ENCODE peak calls at places on chromosomes 5 and 9, in ten cellular contexts. C is OCI-LY7, P is mucosa of descending colon, Y is spleen, R is osteoblast, L is psoas muscle, I is SK-N-SH, D is thoracic aorta, G is transverse colon, B is ovary. T is an unnamed sample. For H3K9me3, the result is how much of the 10 kb centered on the place peaks cover.

GRCh38 chr5:123585871-123586270 is 73.9 kb downstream of the CSNK1G3 start:
- DNase-seq in I (no peak), D (no peak), G (no peak), P (no peak), B (no peak), Y (no peak), L (no peak), C (no peak), R (no peak), T (no peak)

GRCh38 chr5:6700686-6701355 is 12.4 kb upstream of the TENT4A start:
- DNase-seq in L (no peak), D (no peak), I (no peak), P (peak), R (peak), B (no peak), C (no peak), G (peak), Y (no peak), T (no peak)

GRCh38 chr5:40383719-40384651 is 295.7 kb upstream of the PTGER4 start:
- DNase-seq in I (no peak), G (no peak), D (no peak), R (peak), B (no peak), Y (no peak), C (no peak), L (no peak), P (no peak), T (no peak)

GRCh38 chr9:127734247-127734746 is 797 bp downstream of the TOR2A start:
- DNase-seq in G (no peak), Y (peak), L (no peak), B (no peak), P (peak), R (no peak), D (no peak), C (no peak), I (no peak), T (peak)

GRCh38 chr9:76415731-76416130 is 21.5 kb upstream of the RFK start:
- DNase-seq in B (no peak), D (no peak), Y (no peak), P (no peak), L (no peak), I (no peak), C (no peak), R (no peak), G (no peak), T (no peak)

GRCh38 chr9:95366731-95367325 is 49.3 kb upstream of the FANCC start:
- DNase-seq in D (no peak), I (no peak), L (no peak), R (no peak), B (no peak), G (no peak), C (no peak), Y (no peak), P (no peak), T (no peak)

GRCh38 chr5:114101153-114101552 is 260.7 kb upstream of the KCNN2 start:
- DNase-seq in I (peak), Y (no peak), C (peak), R (no peak), L (no peak), G (no peak), D (no peak), B (no peak), P (no peak), T (no peak)

GRCh38 chr5:78509884-78510769 is 138.4 kb downstream of the LHFPL2 start:
- DNase-seq in P (peak), L (peak), B (peak), G (peak), I (no peak), Y (peak), C (peak), R (no peak), D (peak), T (no peak)

GRCh38 chr9:134800791-134801339 is 79.7 kb upstream of the FCN2 start:
- DNase-seq in D (peak), G (no peak), L (no peak), P (no peak), I (no peak), R (no peak), C (no peak), Y (no peak), B (no peak), T (peak)

GRCh38 chr5:158629591-158630312 is 470.0 kb downstream of the EBF1 start:
- DNase-seq in I (no peak), D (no peak), L (no peak), B (no peak), C (no peak), Y (no peak), P (no peak), G (no peak), R (no peak), T (no peak)

GRCh38 chr9:16526380-16526779 is 344.1 kb downstream of the BNC2 start:
- DNase-seq in G (no peak), Y (no peak), P (no peak), D (no peak), R (peak), L (no peak), C (no peak), B (no peak), I (no peak), T (no peak)

GRCh38 chr5:72302171-72302570 is 17.9 kb downstream of the MRPS27 start:
- DNase-seq in I (no peak), B (no peak), R (no peak), C (no peak), G (no peak), L (no peak), D (no peak), Y (no peak), P (no peak), T (no peak)

GRCh38 chr9:132977626-132978450 is 656 bp upstream of the GFI1B start:
- DNase-seq in Y (peak), I (peak), D (no peak), R (peak), L (peak), P (peak), C (peak), B (peak), G (peak), T (peak)

GRCh38 chr5:151153766-151154272 is 3.8 kb downstream of the ANXA6 start:
- DNase-seq in Y (no peak), D (no peak), C (no peak), G (no peak), R (no peak), P (no peak), B (no peak), I (no peak), L (no peak), T (no peak)

GRCh38 chr9:8346291-8346690 is 546.7 kb upstream of the DMAC1 start:
- DNase-seq in R (no peak), P (no peak), Y (no peak), L (no peak), G (no peak), B (no peak), D (no peak), C (no peak), I (no peak), T (no peak)

GRCh38 chr5:107783551-107783950 is 112.8 kb upstream of the EFNA5 start:
- DNase-seq in C (no peak), B (no peak), R (no peak), I (no peak), P (no peak), Y (no peak), D (no peak), L (no peak), G (no peak), T (no peak)

GRCh38 chr5:62538017-62538942 is 40.3 kb upstream of the LRRC70 start:
- DNase-seq in D (no peak), B (no peak), R (no peak), Y (no peak), P (no peak), G (no peak), L (no peak), C (no peak), I (no peak), T (no peak)

GRCh38 chr5:39995990-39996389 is 571.2 kb upstream of the DAB2 start:
- DNase-seq in Y (no peak), I (no peak), G (no peak), L (no peak), C (no peak), P (no peak), D (no peak), R (no peak), B (no peak), T (no peak)

GRCh38 chr5:124841829-124842712 is 95.6 kb upstream of the ZNF608 start:
- DNase-seq in P (no peak), D (no peak), I (no peak), B (no peak), R (no peak), C (no peak), L (no peak), Y (no peak), G (no peak), T (no peak)

GRCh38 chr5:58294598-58295298 is 165.1 kb downstream of the PLK2 start:
- DNase-seq in I (no peak), L (no peak), P (no peak), Y (no peak), D (no peak), B (no peak), G (no peak), R (no peak), C (no peak), T (no peak)

GRCh38 chr9:89368978-89369377 is 50.7 kb downstream of the SECISBP2 start:
- DNase-seq in R (peak), P (no peak), D (no peak), B (no peak), C (no peak), I (no peak), L (no peak), G (no peak), Y (peak), T (no peak)

GRCh38 chr5:22314548-22314947 is 538.6 kb downstream of the CDH12 start:
- DNase-seq in B (no peak), G (no peak), L (no peak), Y (no peak), D (no peak), C (no peak), R (no peak), P (no peak), I (no peak), T (no peak)

GRCh38 chr5:37847978-37848425 is 8.2 kb upstream of the GDNF start:
- DNase-seq in C (no peak), B (no peak), L (no peak), Y (no peak), D (no peak), R (no peak), G (no peak), P (no peak), I (no peak), T (peak)

GRCh38 chr9:133199648-133200321 is 9.3 kb downstream of the OBP2B start:
- DNase-seq in D (no peak), I (no peak), P (peak), C (no peak), Y (peak), G (peak), L (peak), R (peak), B (peak), T (no peak)

GRCh38 chr9:127197861-127198430 is 66.6 kb upstream of the GARNL3 start:
- DNase-seq in P (no peak), G (no peak), B (no peak), D (no peak), I (no peak), Y (peak), R (no peak), C (no peak), L (peak), T (no peak)

GRCh38 chr9:37902804-37903580 is 935 bp downstream of the SLC25A51 start:
- DNase-seq in C (peak), Y (peak), I (no peak), D (no peak), B (no peak), R (peak), L (no peak), P (no peak), G (no peak), T (no peak)

GRCh38 chr5:72166070-72166979 is 59.0 kb downstream of the MAP1B start:
- DNase-seq in D (no peak), L (peak), C (no peak), P (no peak), G (no peak), B (peak), R (no peak), Y (no peak), I (peak), T (peak)

GRCh38 chr9:35686222-35687203 is 3.2 kb downstream of the TPM2 start:
- DNase-seq in D (no peak), L (no peak), P (no peak), R (peak), G (no peak), I (no peak), C (peak), Y (no peak), B (no peak), T (no peak)

GRCh38 chr9:132328580-132328979 is 26.2 kb downstream of the SETX start:
- DNase-seq in R (no peak), P (no peak), B (no peak), L (no peak), Y (no peak), G (no peak), D (no peak), I (no peak), C (no peak), T (no peak)

GRCh38 chr9:134204991-134205578 is 40.7 kb upstream of the RNU6ATAC start:
- DNase-seq in L (peak), B (peak), P (no peak), R (peak), G (no peak), C (no peak), Y (peak), D (no peak), I (no peak), T (no peak)

GRCh38 chr9:33524431-33524947 is 438 bp downstream of the ANKRD18B start:
- DNase-seq in C (no peak), P (peak), Y (peak), R (no peak), G (no peak), I (no peak), D (no peak), L (no peak), B (no peak), T (peak)

GRCh38 chr5:132414634-132415377 is 45.3 kb downstream of the SLC22A5 start:
- DNase-seq in I (no peak), C (no peak), Y (no peak), P (no peak), G (no peak), D (no peak), R (peak), B (no peak), L (no peak), T (no peak)

GRCh38 chr5:40675396-40676133 is 4.2 kb upstream of the PTGER4 start:
- DNase-seq in R (no peak), C (no peak), Y (no peak), P (no peak), G (no peak), I (no peak), D (no peak), L (no peak), B (no peak), T (no peak)

GRCh38 chr9:92154016-92154415 is 38.8 kb upstream of the SPTLC1 start:
- DNase-seq in G (no peak), R (no peak), Y (peak), D (no peak), L (no peak), P (no peak), B (no peak), I (no peak), C (no peak), T (no peak)

GRCh38 chr5:109907751-109908150 is 218.0 kb downstream of the MAN2A1 start:
- DNase-seq in C (no peak), Y (no peak), P (no peak), B (no peak), I (no peak), D (no peak), G (no peak), L (no peak), R (no peak), T (no peak)

GRCh38 chr5:151023047-151023615 is 2.7 kb downstream of the GPX3 start:
- DNase-seq in D (no peak), G (no peak), L (peak), I (no peak), P (no peak), R (peak), B (peak), C (no peak), Y (no peak), T (no peak)

DNA sequence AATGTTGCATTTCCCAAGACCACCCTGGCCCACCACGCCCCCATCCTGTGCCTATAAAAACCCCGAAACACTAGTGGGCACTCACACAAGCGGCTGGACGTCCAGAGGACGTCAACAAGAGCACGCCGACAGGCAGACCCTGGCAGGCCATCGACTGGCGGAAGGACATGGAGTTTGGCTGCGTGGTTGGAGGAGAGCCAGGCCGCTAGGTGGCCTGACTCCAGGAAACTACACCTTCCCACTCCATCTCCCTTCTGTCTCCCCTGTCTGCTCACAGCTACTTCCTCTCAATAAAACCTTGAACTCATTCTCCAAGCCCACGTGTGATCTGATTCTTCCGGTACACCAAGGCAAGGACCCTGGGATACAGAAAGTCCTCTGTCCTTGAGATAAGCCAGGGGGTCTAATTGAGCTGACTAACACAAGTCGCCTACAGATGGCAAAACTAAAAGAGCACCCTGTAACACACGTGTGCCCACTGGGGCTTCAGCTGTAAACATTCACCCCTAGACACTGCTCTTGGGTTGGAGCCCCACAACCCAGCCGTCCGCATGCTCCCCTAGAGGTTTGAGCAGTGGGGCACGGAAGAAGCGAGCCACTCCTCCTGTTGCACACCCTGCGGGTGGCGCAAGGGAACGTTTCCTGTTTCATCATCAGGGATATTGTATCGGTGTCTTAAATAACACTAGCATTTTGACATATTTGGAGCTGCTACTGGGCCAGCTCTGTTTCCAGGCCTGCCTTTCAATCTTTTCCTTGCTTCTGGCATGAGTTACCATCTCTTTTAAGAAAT is 54.5 kb upstream of the TAF11L2 start:
- DNase-seq in R (no peak), I (no peak), P (no peak), G (no peak), B (no peak), D (no peak), Y (peak), C (no peak), L (no peak), T (no peak)
- TF ChIP-seq CTCF in R (no peak), I (no peak), P (no peak), G (no peak), B (no peak), D (no peak), Y (no peak), C (no peak), L (no peak), T (no peak)

DNA sequence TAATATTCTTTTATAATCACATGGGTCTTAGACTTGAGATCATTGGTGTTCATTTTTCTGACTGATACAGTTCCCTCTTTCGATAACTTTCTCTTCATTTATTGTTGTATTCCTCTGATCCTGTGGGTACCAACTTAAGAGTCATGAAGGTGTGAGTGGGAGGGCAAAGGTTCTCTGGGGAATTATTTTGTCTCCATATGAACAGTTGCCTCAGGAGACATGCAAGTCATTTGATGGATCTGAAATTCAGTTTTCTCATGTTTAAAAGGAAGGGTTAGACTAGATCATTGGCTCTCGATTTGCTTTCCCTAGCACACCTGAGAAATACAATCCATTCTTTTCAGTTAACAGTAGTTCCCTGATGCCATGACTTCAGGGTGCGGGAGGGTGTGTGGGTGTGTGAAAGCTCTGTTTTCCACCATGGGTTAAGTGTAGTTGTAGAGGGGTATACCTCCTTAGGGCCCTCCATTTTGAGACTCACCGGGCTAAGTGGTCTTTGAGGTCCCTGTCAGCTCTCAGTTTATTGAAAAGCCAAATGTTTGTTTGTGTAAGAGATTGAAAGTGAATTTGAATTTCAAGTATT is 47.8 kb downstream of the CNTRL start:
- DNase-seq in B (no peak), C (no peak), R (peak), D (no peak), Y (no peak), P (no peak), I (no peak), L (no peak), G (no peak), T (no peak)
- H3K4me3 ChIP-seq in B (no peak), C (peak), R (peak), D (peak), Y (peak), P (no peak), I (peak), L (peak), G (peak), T (no peak)

GRCh38 chr5:43336159-43336558 is 22.9 kb upstream of the HMGCS1 start:
- DNase-seq in R (no peak), G (no peak), L (no peak), D (no peak), B (no peak), I (no peak), P (no peak), C (no peak), Y (no peak), T (no peak)
- H3K9me3 ChIP-seq in R (under half), G (under half), L (under half), D (under half), B (under half), I (under half), P (under half), C (under half), Y (under half), T (under half)

GRCh38 chr5:172731286-172732073 is 39.5 kb downstream of the DUSP1 start:
- DNase-seq in P (no peak), D (no peak), C (no peak), L (no peak), B (no peak), I (no peak), Y (no peak), R (peak), G (no peak), T (no peak)

GRCh38 chr5:172733974-172734346 is 37.0 kb downstream of the DUSP1 start:
- DNase-seq in Y (no peak), L (no peak), C (no peak), P (no peak), R (no peak), I (no peak), D (no peak), B (no peak), G (no peak), T (no peak)

GRCh38 chr5:172735141-172735831 is 35.7 kb downstream of the DUSP1 start:
- DNase-seq in B (no peak), P (no peak), Y (no peak), R (no peak), I (no peak), C (no peak), L (no peak), D (no peak), G (no peak), T (no peak)

GRCh38 chr5:172732201-172732865 is 38.7 kb downstream of the DUSP1 start:
- DNase-seq in P (no peak), D (no peak), L (no peak), I (no peak), C (no peak), Y (no peak), B (no peak), G (no peak), R (peak), T (no peak)

DNA sequence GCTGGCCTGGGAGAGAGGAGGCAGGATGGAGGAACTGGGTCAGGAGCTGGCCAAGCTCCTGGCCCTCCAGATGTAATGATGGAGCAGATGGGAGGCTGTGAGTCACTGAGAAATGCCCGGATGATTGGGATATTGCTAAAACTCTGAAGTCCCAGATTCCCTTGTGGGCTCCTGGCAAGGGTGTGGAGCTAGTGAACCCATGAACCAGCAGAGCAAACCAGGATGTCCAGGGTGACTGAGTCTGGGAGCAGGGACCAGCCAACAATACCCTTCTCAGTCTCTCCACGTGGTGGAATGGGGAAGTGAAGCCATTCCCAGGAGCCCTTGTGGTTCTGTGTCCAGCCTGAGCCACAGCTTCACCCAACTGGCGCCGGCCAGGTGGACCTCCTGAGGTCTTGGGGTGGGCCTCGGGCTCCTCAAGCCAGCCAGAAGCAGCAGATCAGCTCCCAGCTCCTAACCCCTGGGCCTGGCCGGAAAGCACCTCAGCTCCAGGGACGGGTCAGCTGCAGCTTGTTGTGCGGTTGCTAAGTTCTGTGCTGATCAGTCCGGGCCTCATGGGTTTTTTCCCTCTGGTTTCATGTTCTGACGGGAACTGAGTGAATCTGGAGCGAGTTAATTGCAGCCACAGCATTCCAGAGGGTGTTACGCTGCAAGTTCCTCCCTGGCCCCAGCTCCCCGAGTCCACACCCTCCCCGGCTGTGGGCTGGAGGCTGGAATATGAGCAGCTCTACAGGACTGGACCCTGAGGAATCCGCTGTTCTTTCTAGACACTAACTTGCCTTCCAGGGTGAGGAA is 37.6 kb downstream of the DUSP1 start:
- DNase-seq in R (peak), Y (no peak), P (peak), G (peak), C (no peak), B (peak), I (no peak), D (peak), L (peak), T (no peak)
- TF ChIP-seq CTCF in R (no peak), Y (no peak), P (no peak), G (peak), C (no peak), B (no peak), I (no peak), D (peak), L (no peak), T (no peak)